ENCODE peak calls at places on chromosomes 16 and 17, in eight cellular contexts. C is foreskin fibroblast, N is AG09309, Y is upper lobe of right lung, I is lung, T is fibroblast of lung, P is GM12878, W is OCI-LY7. D is an unnamed sample.

GRCh38 chr17:78130080-78130438 is 512 bp upstream of the TMC8 start:
- DNase-seq in C (no peak), W (peak), P (no peak), I (no peak), N (no peak), Y (no peak), T (no peak), D (no peak)

GRCh38 chr17:43803758-43804157 is 23.5 kb downstream of the CFAP97D1 start:
- DNase-seq in Y (no peak), W (no peak), N (no peak), I (no peak), C (peak), T (no peak), P (no peak), D (no peak)

GRCh38 chr16:4217246-4218131 is 24.4 kb downstream of the SRL start:
- DNase-seq in W (no peak), T (peak), C (peak), I (no peak), N (no peak), Y (no peak), P (no peak), D (peak)

GRCh38 chr16:379183-379960 is 2.4 kb downstream of the PGAP6 start:
- DNase-seq in C (no peak), T (no peak), W (no peak), N (no peak), P (no peak), Y (peak), I (peak), D (no peak)

GRCh38 chr16:66520406-66521194 is 29.3 kb downstream of the TK2 start:
- DNase-seq in N (no peak), C (no peak), W (peak), P (no peak), I (peak), T (no peak), Y (peak), D (no peak)

GRCh38 chr17:15659663-15660062 is 24.4 kb downstream of the TRIM16 start:
- DNase-seq in T (no peak), C (no peak), N (no peak), I (peak), P (no peak), Y (peak), W (no peak), D (no peak)

GRCh38 chr17:72931635-72932034 is 160.9 kb downstream of the SLC39A11 start:
- DNase-seq in W (no peak), Y (no peak), C (no peak), P (peak), I (no peak), N (no peak), T (no peak), D (no peak)

GRCh38 chr17:35210741-35211140 is 16.5 kb upstream of the SLC35G3 start:
- DNase-seq in Y (no peak), C (no peak), P (no peak), I (no peak), W (no peak), N (no peak), T (no peak), D (no peak)

GRCh38 chr17:56009795-56010715 is 143.2 kb upstream of the ANKFN1 start:
- DNase-seq in P (no peak), T (no peak), W (no peak), I (no peak), Y (no peak), N (no peak), C (no peak), D (no peak)

GRCh38 chr16:84356591-84357116 is 11.7 kb upstream of the ATP2C2 start:
- DNase-seq in Y (no peak), I (no peak), N (no peak), P (no peak), T (no peak), W (no peak), C (no peak), D (no peak)

GRCh38 chr16:77093999-77094398 is 97.0 kb upstream of the MON1B start:
- DNase-seq in C (no peak), T (no peak), P (no peak), Y (no peak), W (no peak), I (no peak), N (no peak), D (no peak)

GRCh38 chr17:44049294-44050080 is 17.0 kb downstream of the LSM12 start:
- DNase-seq in I (no peak), T (no peak), W (no peak), N (no peak), Y (no peak), P (no peak), C (no peak), D (no peak)

GRCh38 chr17:82213251-82214011 is 789 bp upstream of the CCDC57 start:
- DNase-seq in I (no peak), T (peak), W (no peak), C (peak), N (no peak), P (no peak), Y (peak), D (peak)

GRCh38 chr17:37532751-37533150 is 43.1 kb downstream of the DUSP14 start:
- DNase-seq in W (no peak), P (no peak), I (no peak), C (no peak), T (peak), Y (no peak), N (no peak), D (no peak)

GRCh38 chr17:56679767-56680422 is 86.4 kb downstream of the NOG start:
- DNase-seq in C (no peak), I (no peak), N (no peak), P (no peak), W (no peak), T (no peak), Y (no peak), D (no peak)

GRCh38 chr17:17723354-17724261 is 42.4 kb downstream of the RAI1 start:
- DNase-seq in P (no peak), T (peak), N (peak), I (no peak), W (no peak), C (peak), Y (no peak), D (peak)

GRCh38 chr16:56657555-56658430 is at the start of gene MT1F:
- DNase-seq in W (peak), C (no peak), P (no peak), I (peak), Y (peak), T (peak), N (no peak), D (peak)

GRCh38 chr17:28334666-28335200 is 539 bp downstream of the IFT20 start:
- DNase-seq in Y (no peak), C (peak), W (peak), I (no peak), N (peak), T (no peak), P (no peak), D (no peak)

GRCh38 chr16:68374251-68374805 is 63.5 kb downstream of the PRMT7 start:
- DNase-seq in P (no peak), W (no peak), T (no peak), I (no peak), Y (no peak), N (no peak), C (no peak), D (no peak)

GRCh38 chr17:29622337-29623282 is at the start of gene CORO6:
- DNase-seq in I (no peak), P (no peak), C (no peak), T (peak), Y (peak), N (no peak), W (peak), D (peak)

DNA sequence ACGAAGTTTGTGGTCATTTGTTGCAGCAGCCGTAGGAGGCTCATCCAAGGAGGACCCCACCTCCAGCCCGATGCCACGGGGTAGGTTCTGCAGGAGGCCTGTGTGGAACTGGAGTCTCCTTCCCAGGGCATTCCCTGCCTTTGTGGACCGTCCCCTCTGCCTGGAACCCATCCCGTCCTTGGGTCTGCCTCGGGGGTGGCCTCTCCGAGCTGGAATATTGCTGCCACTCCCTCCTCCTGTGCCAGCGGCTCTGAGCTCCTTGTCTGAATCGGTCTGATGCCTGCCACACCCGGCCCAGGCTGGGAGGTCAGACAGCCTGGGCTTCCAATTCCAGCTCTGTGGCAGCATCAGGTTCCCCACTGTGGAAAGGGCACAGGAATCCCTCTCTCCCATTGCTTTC is 18.8 kb downstream of the DOC2B start:
- DNase-seq in Y (peak), P (no peak), C (no peak), I (no peak), T (no peak), N (no peak), W (no peak), D (no peak)
- H3K4me3 ChIP-seq in Y (no peak), P (no peak), C (no peak), I (no peak), T (no peak), N (no peak), W (no peak), D (no peak)

GRCh38 chr17:39834017-39834416 is 30.1 kb downstream of the IKZF3 start:
- DNase-seq in N (no peak), T (no peak), W (no peak), C (no peak), I (no peak), P (no peak), Y (no peak), D (no peak)

GRCh38 chr17:39838057-39838456 is 26.1 kb downstream of the IKZF3 start:
- DNase-seq in Y (no peak), T (no peak), P (no peak), I (no peak), C (no peak), N (no peak), W (no peak), D (no peak)

GRCh38 chr17:39836117-39836516 is 28.0 kb downstream of the IKZF3 start:
- DNase-seq in I (no peak), Y (no peak), N (no peak), T (no peak), P (no peak), W (no peak), C (no peak), D (no peak)

GRCh38 chr17:39838784-39839183 is 25.3 kb downstream of the IKZF3 start:
- DNase-seq in P (no peak), I (no peak), C (no peak), W (no peak), Y (no peak), N (no peak), T (no peak), D (no peak)

DNA sequence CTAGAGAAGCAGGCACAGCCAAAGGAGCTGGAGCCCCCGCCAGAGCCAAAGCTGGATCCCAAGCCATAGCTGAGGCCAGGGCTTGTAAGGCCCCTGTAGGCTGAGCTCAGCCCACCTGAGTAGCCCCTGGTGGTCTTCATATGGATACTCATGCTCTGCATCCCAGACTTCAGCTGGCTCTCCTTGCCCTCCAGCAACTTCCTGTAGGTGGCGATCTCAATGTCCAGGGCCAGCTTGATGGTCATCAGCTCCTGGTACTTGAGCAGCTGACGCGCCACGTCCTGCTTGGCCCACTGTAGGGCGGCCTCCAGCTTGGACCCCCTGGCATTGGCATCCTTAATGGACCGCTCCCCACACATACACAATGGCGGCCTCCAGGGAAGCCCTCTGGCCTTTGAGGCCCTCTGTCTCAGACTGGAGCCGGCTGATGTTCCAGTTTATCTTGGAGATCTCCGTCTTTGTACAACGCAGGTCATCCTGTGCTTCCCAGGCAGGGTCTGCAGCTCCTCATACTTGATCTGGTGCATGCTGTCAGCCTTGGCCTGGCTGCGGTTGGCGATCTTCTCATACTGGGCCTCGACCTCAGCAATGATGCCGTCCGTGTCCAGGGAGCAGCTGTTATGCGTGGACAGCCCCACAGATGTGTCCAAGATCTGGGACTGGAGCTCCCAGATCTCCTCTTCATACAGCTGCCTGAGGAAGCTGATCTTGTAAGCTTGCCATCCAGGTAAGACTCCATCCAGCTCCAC is 28.9 kb downstream of the IKZF3 start:
- DNase-seq in Y (no peak), N (no peak), W (no peak), C (no peak), T (no peak), P (no peak), I (no peak), D (no peak)
- TF ChIP-seq CTCF in Y (no peak), N (no peak), W (peak), C (no peak), T (no peak), P (no peak), I (no peak), D (peak)

GRCh38 chr17:61286449-61286848 is 113.2 kb upstream of the TBX2 start:
- DNase-seq in P (no peak), T (no peak), N (no peak), C (no peak), Y (no peak), I (no peak), W (no peak), D (no peak)
- H3K4me3 ChIP-seq in P (no peak), T (no peak), N (no peak), C (no peak), Y (no peak), I (no peak), W (no peak), D (no peak)

DNA sequence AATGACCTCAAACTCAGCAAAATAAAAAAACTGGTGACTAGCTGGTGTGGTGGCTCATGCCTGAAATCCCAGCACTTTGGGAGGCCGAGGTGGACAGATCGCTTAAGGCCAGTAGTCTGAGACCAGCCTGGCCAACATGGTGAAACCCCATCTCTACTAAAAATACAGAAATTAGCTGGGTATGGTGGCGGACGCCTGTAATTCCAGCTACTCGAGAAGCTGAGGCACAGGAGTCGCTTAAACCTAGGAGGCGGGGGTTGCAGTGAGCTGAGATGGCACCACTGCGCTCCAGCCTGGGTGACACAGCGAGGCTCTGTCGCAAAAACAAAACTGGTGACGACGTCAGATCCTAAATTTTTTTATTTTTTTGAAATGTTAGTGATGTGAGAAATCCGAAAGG is 82.6 kb upstream of the TOB1 start:
- DNase-seq in T (no peak), W (no peak), C (no peak), Y (no peak), P (no peak), I (no peak), N (no peak), D (no peak)
- TF ChIP-seq CTCF in T (no peak), W (no peak), C (no peak), Y (no peak), P (no peak), I (no peak), N (no peak), D (no peak)

GRCh38 chr17:61416211-61416539 is 16.5 kb downstream of the TBX2 start:
- DNase-seq in W (no peak), C (no peak), I (no peak), T (no peak), Y (no peak), N (no peak), P (no peak), D (no peak)

GRCh38 chr17:61414936-61415251 is 15.3 kb downstream of the TBX2 start:
- DNase-seq in P (no peak), C (no peak), N (no peak), W (no peak), T (no peak), I (no peak), Y (no peak), D (no peak)

GRCh38 chr17:61418433-61418832 is 18.8 kb downstream of the TBX2 start:
- DNase-seq in I (no peak), N (no peak), T (peak), P (no peak), Y (no peak), W (no peak), C (no peak), D (no peak)

GRCh38 chr17:61415374-61416210 is 15.9 kb downstream of the TBX2 start:
- DNase-seq in T (peak), I (peak), C (no peak), P (no peak), W (no peak), Y (no peak), N (no peak), D (no peak)

DNA sequence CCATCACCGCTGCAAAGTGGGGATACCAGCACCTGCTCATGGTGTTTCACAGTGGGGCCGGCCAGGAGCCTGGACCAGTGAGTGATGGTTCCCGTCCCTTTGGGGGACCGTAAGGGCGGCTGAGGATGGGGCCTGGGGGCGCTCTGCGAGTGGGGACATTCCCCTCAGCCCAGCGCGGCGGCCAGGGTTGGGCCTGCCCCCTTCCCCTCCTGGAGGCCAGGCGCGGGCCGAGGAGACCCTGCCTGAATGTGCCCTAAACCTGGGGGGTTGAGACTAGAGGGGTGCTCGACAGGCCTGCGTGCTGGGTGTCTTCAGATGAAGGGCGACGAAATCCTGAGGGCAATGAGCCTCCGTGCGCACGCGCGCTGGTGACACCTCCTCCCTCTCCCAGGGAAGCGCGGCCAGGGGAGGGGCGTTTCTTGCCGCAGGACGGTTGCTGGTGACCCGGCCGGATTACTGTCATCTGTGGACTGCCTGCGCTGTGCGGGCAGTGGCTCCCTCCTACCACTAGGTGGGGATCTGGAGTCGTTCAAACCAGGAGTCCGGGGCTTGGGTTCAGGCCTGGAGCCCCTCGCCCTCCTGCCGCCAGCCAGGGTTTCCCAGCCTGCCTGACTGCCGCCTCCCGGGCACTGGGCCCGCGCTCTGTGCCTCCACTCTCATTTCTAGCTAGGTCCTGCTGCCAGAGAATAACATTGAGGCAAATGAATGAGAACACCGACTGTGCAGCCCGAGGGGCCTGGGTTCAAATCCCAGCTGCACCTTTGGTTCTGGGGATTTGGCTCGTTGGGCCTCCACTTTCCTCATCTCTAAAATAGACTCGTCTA is 17.1 kb downstream of the TBX2 start:
- DNase-seq in Y (peak), N (no peak), W (peak), C (peak), P (no peak), T (peak), I (peak), D (peak)
- H3K4me3 ChIP-seq in Y (peak), N (peak), W (no peak), C (peak), P (no peak), T (no peak), I (no peak), D (no peak)

DNA sequence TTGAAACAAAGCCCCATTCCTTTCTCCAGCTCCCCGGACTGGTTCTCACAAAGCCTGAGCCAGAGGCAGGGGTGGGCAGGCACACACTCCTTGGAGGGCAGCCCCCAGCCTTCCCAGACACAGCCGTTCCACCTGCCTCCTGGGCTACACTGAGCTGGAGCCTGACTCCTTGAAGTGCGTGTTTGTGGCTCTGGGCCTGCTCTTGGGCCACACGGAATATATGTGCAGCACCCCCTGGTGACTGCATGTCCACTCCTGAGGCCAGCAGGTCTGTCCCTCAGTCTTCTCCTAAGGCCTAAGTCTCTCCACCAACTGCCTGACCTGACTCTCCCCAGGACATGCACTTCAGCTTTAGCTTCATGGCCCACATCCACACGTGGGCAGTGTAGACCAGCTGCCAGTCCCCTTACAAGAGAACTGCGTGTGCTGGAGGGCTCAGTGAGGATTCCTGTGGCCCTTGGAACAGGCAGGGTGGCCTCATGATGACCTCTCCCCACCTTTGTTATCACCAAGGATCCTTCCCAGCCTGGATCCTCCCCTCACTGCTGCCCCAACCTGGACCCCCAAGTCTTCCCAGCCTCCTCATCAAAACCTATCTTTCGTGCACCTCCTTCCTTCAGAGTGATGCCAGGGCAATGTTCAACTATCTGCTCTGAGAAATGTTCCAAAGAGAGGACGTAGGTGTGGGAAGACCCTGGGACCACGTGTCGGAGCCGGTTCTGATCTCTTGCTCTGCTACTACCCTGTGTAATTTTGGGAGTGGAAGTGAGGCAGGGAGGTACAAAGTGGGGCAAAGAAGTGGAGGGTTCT is 12.4 kb upstream of the SLC6A2 start:
- DNase-seq in W (no peak), Y (no peak), T (peak), I (no peak), N (no peak), C (no peak), P (no peak), D (no peak)
- TF ChIP-seq CTCF in W (no peak), Y (peak), T (peak), I (no peak), N (peak), C (peak), P (no peak), D (peak)

D was measured in BE2C.